ENCODE peak calls at places on chromosome 5, in ten cellular contexts. One of them, this sample, is unnamed.

GRCh38 chr5:178416919-178417318 is 173.3 kb downstream of the COL23A1 start:
- DNase-seq in PC-9: no peak
- DNase-seq in kidney epithelial cell: peak; percentile 25
- DNase-seq in NCI-H1417 treated with DMSO at 0.1 percent for 48 hours: no peak
- DNase-seq in activated naive CD4-positive, alpha-beta T cell: no peak
- DNase-seq in T-helper 2 cell: no peak
- DNase-seq in iris pigment epithelial cell: peak; percentile 27
- DNase-seq in kidney tubule cell: peak; percentile 76
- DNase-seq in naive B cell: no peak
- DNase-seq in NCI-H1694 treated with DMSO at 0.1 percent for 48 hours: no peak
- DNase-seq in this sample: no peak

GRCh38 chr5:140588311-140589070 is 23.9 kb downstream of the SLC35A4 start:
- DNase-seq in PC-9: no peak
- DNase-seq in kidney epithelial cell: no peak
- DNase-seq in NCI-H1417 treated with DMSO at 0.1 percent for 48 hours: no peak
- DNase-seq in activated naive CD4-positive, alpha-beta T cell: no peak
- DNase-seq in T-helper 2 cell: no peak
- DNase-seq in iris pigment epithelial cell: no peak
- DNase-seq in kidney tubule cell: no peak
- DNase-seq in naive B cell: no peak
- DNase-seq in NCI-H1694 treated with DMSO at 0.1 percent for 48 hours: no peak
- DNase-seq in this sample: no peak

GRCh38 chr5:143495124-143495523 is 91.6 kb upstream of the NR3C1 start:
- DNase-seq in PC-9: no peak
- DNase-seq in kidney epithelial cell: no peak
- DNase-seq in NCI-H1417 treated with DMSO at 0.1 percent for 48 hours: no peak
- DNase-seq in activated naive CD4-positive, alpha-beta T cell: no peak
- DNase-seq in T-helper 2 cell: no peak
- DNase-seq in iris pigment epithelial cell: peak; percentile 77
- DNase-seq in kidney tubule cell: no peak
- DNase-seq in naive B cell: no peak
- DNase-seq in NCI-H1694 treated with DMSO at 0.1 percent for 48 hours: no peak
- DNase-seq in this sample: no peak

GRCh38 chr5:107704686-107705389 is 34.1 kb upstream of the EFNA5 start:
- DNase-seq in PC-9: no peak
- DNase-seq in kidney epithelial cell: no peak
- DNase-seq in NCI-H1417 treated with DMSO at 0.1 percent for 48 hours: no peak
- DNase-seq in activated naive CD4-positive, alpha-beta T cell: no peak
- DNase-seq in T-helper 2 cell: no peak
- DNase-seq in iris pigment epithelial cell: peak; percentile 7
- DNase-seq in kidney tubule cell: no peak
- DNase-seq in naive B cell: no peak
- DNase-seq in NCI-H1694 treated with DMSO at 0.1 percent for 48 hours: no peak
- DNase-seq in this sample: no peak

GRCh38 chr5:76622973-76623596 is at the start of gene F2RL2:
- DNase-seq in PC-9: peak; percentile 32
- DNase-seq in kidney epithelial cell: peak; percentile 87
- DNase-seq in NCI-H1417 treated with DMSO at 0.1 percent for 48 hours: no peak
- DNase-seq in activated naive CD4-positive, alpha-beta T cell: no peak
- DNase-seq in T-helper 2 cell: no peak
- DNase-seq in iris pigment epithelial cell: peak; percentile 91
- DNase-seq in kidney tubule cell: peak; percentile 88
- DNase-seq in naive B cell: no peak
- DNase-seq in NCI-H1694 treated with DMSO at 0.1 percent for 48 hours: no peak
- DNase-seq in this sample: no peak

GRCh38 chr5:33115467-33115866 is 325.3 kb upstream of the TARS1 start:
- DNase-seq in PC-9: no peak
- DNase-seq in kidney epithelial cell: no peak
- DNase-seq in NCI-H1417 treated with DMSO at 0.1 percent for 48 hours: no peak
- DNase-seq in activated naive CD4-positive, alpha-beta T cell: no peak
- DNase-seq in T-helper 2 cell: no peak
- DNase-seq in iris pigment epithelial cell: no peak
- DNase-seq in kidney tubule cell: no peak
- DNase-seq in naive B cell: no peak
- DNase-seq in NCI-H1694 treated with DMSO at 0.1 percent for 48 hours: no peak
- DNase-seq in this sample: no peak

GRCh38 chr5:96049398-96050272 is 88.0 kb upstream of the ELL2 start:
- DNase-seq in PC-9: no peak
- DNase-seq in kidney epithelial cell: peak; percentile 71
- DNase-seq in NCI-H1417 treated with DMSO at 0.1 percent for 48 hours: no peak
- DNase-seq in activated naive CD4-positive, alpha-beta T cell: no peak
- DNase-seq in T-helper 2 cell: no peak
- DNase-seq in iris pigment epithelial cell: peak; percentile 75
- DNase-seq in kidney tubule cell: peak; percentile 89
- DNase-seq in naive B cell: no peak
- DNase-seq in NCI-H1694 treated with DMSO at 0.1 percent for 48 hours: no peak
- DNase-seq in this sample: no peak

GRCh38 chr5:172897691-172898512 is 61.3 kb upstream of the RPL26L1 start:
- DNase-seq in PC-9: no peak
- DNase-seq in kidney epithelial cell: peak; percentile 69
- DNase-seq in NCI-H1417 treated with DMSO at 0.1 percent for 48 hours: no peak
- DNase-seq in activated naive CD4-positive, alpha-beta T cell: no peak
- DNase-seq in T-helper 2 cell: no peak
- DNase-seq in iris pigment epithelial cell: peak; percentile 97
- DNase-seq in kidney tubule cell: peak; percentile 92
- DNase-seq in naive B cell: no peak
- DNase-seq in NCI-H1694 treated with DMSO at 0.1 percent for 48 hours: no peak
- DNase-seq in this sample: no peak

GRCh38 chr5:150781706-150782614 is 3.4 kb downstream of the SMIM3 start:
- DNase-seq in PC-9: no peak
- DNase-seq in kidney epithelial cell: no peak
- DNase-seq in NCI-H1417 treated with DMSO at 0.1 percent for 48 hours: no peak
- DNase-seq in activated naive CD4-positive, alpha-beta T cell: no peak
- DNase-seq in T-helper 2 cell: no peak
- DNase-seq in iris pigment epithelial cell: peak; percentile 98
- DNase-seq in kidney tubule cell: peak; percentile 39
- DNase-seq in naive B cell: no peak
- DNase-seq in NCI-H1694 treated with DMSO at 0.1 percent for 48 hours: no peak
- DNase-seq in this sample: no peak

GRCh38 chr5:25544652-25545249 is 900.0 kb upstream of the CDH10 start:
- DNase-seq in PC-9: peak; percentile 43
- DNase-seq in kidney epithelial cell: peak; percentile 4
- DNase-seq in NCI-H1417 treated with DMSO at 0.1 percent for 48 hours: no peak
- DNase-seq in activated naive CD4-positive, alpha-beta T cell: no peak
- DNase-seq in T-helper 2 cell: no peak
- DNase-seq in iris pigment epithelial cell: peak; percentile 6
- DNase-seq in kidney tubule cell: peak; percentile 40
- DNase-seq in naive B cell: no peak
- DNase-seq in NCI-H1694 treated with DMSO at 0.1 percent for 48 hours: peak; percentile 60
- DNase-seq in this sample: no peak

GRCh38 chr5:36606437-36607113 is at the start of gene SLC1A3:
- DNase-seq in PC-9: no peak
- DNase-seq in kidney epithelial cell: peak; percentile 41
- DNase-seq in NCI-H1417 treated with DMSO at 0.1 percent for 48 hours: no peak
- DNase-seq in activated naive CD4-positive, alpha-beta T cell: peak; percentile 1
- DNase-seq in T-helper 2 cell: no peak
- DNase-seq in iris pigment epithelial cell: peak; percentile 73
- DNase-seq in kidney tubule cell: peak; percentile 78
- DNase-seq in naive B cell: peak; percentile 13
- DNase-seq in NCI-H1694 treated with DMSO at 0.1 percent for 48 hours: peak; percentile 18
- DNase-seq in this sample: no peak

GRCh38 chr5:154369682-154370081 is 76.1 kb upstream of the SAP30L start:
- DNase-seq in PC-9: no peak
- DNase-seq in kidney epithelial cell: no peak
- DNase-seq in NCI-H1417 treated with DMSO at 0.1 percent for 48 hours: no peak
- DNase-seq in activated naive CD4-positive, alpha-beta T cell: no peak
- DNase-seq in T-helper 2 cell: no peak
- DNase-seq in iris pigment epithelial cell: peak; percentile 62
- DNase-seq in kidney tubule cell: no peak
- DNase-seq in naive B cell: no peak
- DNase-seq in NCI-H1694 treated with DMSO at 0.1 percent for 48 hours: no peak
- DNase-seq in this sample: no peak

GRCh38 chr5:52767217-52767743 is 20.4 kb upstream of the ITGA1 start:
- DNase-seq in PC-9: no peak
- DNase-seq in kidney epithelial cell: no peak
- DNase-seq in NCI-H1417 treated with DMSO at 0.1 percent for 48 hours: no peak
- DNase-seq in activated naive CD4-positive, alpha-beta T cell: no peak
- DNase-seq in T-helper 2 cell: no peak
- DNase-seq in iris pigment epithelial cell: no peak
- DNase-seq in kidney tubule cell: no peak
- DNase-seq in naive B cell: no peak
- DNase-seq in NCI-H1694 treated with DMSO at 0.1 percent for 48 hours: no peak
- DNase-seq in this sample: no peak

GRCh38 chr5:35856186-35857003 is at the start of gene IL7R:
- DNase-seq in PC-9: no peak
- DNase-seq in kidney epithelial cell: no peak
- DNase-seq in NCI-H1417 treated with DMSO at 0.1 percent for 48 hours: no peak
- DNase-seq in activated naive CD4-positive, alpha-beta T cell: no peak
- DNase-seq in T-helper 2 cell: peak; percentile 76
- DNase-seq in iris pigment epithelial cell: peak; percentile 75
- DNase-seq in kidney tubule cell: peak; percentile 59
- DNase-seq in naive B cell: peak; percentile 20
- DNase-seq in NCI-H1694 treated with DMSO at 0.1 percent for 48 hours: no peak
- DNase-seq in this sample: no peak

GRCh38 chr5:1886634-1887399 is 4.1 kb upstream of the IRX4 start:
- DNase-seq in PC-9: no peak
- DNase-seq in kidney epithelial cell: no peak
- DNase-seq in NCI-H1417 treated with DMSO at 0.1 percent for 48 hours: no peak
- DNase-seq in activated naive CD4-positive, alpha-beta T cell: no peak
- DNase-seq in T-helper 2 cell: no peak
- DNase-seq in iris pigment epithelial cell: no peak
- DNase-seq in kidney tubule cell: no peak
- DNase-seq in naive B cell: no peak
- DNase-seq in NCI-H1694 treated with DMSO at 0.1 percent for 48 hours: no peak
- DNase-seq in this sample: no peak

GRCh38 chr5:97629281-97629680 is 446.2 kb upstream of the RIOK2 start:
- DNase-seq in PC-9: no peak
- DNase-seq in kidney epithelial cell: no peak
- DNase-seq in NCI-H1417 treated with DMSO at 0.1 percent for 48 hours: no peak
- DNase-seq in activated naive CD4-positive, alpha-beta T cell: no peak
- DNase-seq in T-helper 2 cell: no peak
- DNase-seq in iris pigment epithelial cell: peak; percentile 66
- DNase-seq in kidney tubule cell: peak; percentile 19
- DNase-seq in naive B cell: no peak
- DNase-seq in NCI-H1694 treated with DMSO at 0.1 percent for 48 hours: no peak
- DNase-seq in this sample: no peak

GRCh38 chr5:14204785-14205321 is 61.7 kb downstream of the TRIO start:
- DNase-seq in PC-9: no peak
- DNase-seq in kidney epithelial cell: peak; percentile 89
- DNase-seq in NCI-H1417 treated with DMSO at 0.1 percent for 48 hours: no peak
- DNase-seq in activated naive CD4-positive, alpha-beta T cell: no peak
- DNase-seq in T-helper 2 cell: no peak
- DNase-seq in iris pigment epithelial cell: peak; percentile 94
- DNase-seq in kidney tubule cell: peak; percentile 91
- DNase-seq in naive B cell: no peak
- DNase-seq in NCI-H1694 treated with DMSO at 0.1 percent for 48 hours: no peak
- DNase-seq in this sample: no peak

GRCh38 chr5:91281409-91281808 is 101.7 kb downstream of the ARRDC3 start:
- DNase-seq in PC-9: no peak
- DNase-seq in kidney epithelial cell: peak; percentile 93
- DNase-seq in NCI-H1417 treated with DMSO at 0.1 percent for 48 hours: no peak
- DNase-seq in activated naive CD4-positive, alpha-beta T cell: no peak
- DNase-seq in T-helper 2 cell: no peak
- DNase-seq in iris pigment epithelial cell: peak; percentile 88
- DNase-seq in kidney tubule cell: peak; percentile 96
- DNase-seq in naive B cell: no peak
- DNase-seq in NCI-H1694 treated with DMSO at 0.1 percent for 48 hours: no peak
- DNase-seq in this sample: no peak

GRCh38 chr5:123094227-123094918 is 5.3 kb downstream of the PRDM6 start:
- DNase-seq in PC-9: no peak
- DNase-seq in kidney epithelial cell: no peak
- DNase-seq in NCI-H1417 treated with DMSO at 0.1 percent for 48 hours: no peak
- DNase-seq in activated naive CD4-positive, alpha-beta T cell: no peak
- DNase-seq in T-helper 2 cell: no peak
- DNase-seq in iris pigment epithelial cell: no peak
- DNase-seq in kidney tubule cell: no peak
- DNase-seq in naive B cell: no peak
- DNase-seq in NCI-H1694 treated with DMSO at 0.1 percent for 48 hours: no peak
- DNase-seq in this sample: no peak

GRCh38 chr5:16812911-16813310 is 123.2 kb downstream of the MYO10 start:
- DNase-seq in PC-9: peak; percentile 82
- DNase-seq in kidney epithelial cell: no peak
- DNase-seq in NCI-H1417 treated with DMSO at 0.1 percent for 48 hours: no peak
- DNase-seq in activated naive CD4-positive, alpha-beta T cell: no peak
- DNase-seq in T-helper 2 cell: no peak
- DNase-seq in iris pigment epithelial cell: peak; percentile 53
- DNase-seq in kidney tubule cell: peak; percentile 88
- DNase-seq in naive B cell: no peak
- DNase-seq in NCI-H1694 treated with DMSO at 0.1 percent for 48 hours: no peak
- DNase-seq in this sample: no peak

GRCh38 chr5:98454407-98454806 is 319.1 kb upstream of the RGMB start:
- DNase-seq in PC-9: no peak
- DNase-seq in kidney epithelial cell: no peak
- DNase-seq in NCI-H1417 treated with DMSO at 0.1 percent for 48 hours: no peak
- DNase-seq in activated naive CD4-positive, alpha-beta T cell: no peak
- DNase-seq in T-helper 2 cell: no peak
- DNase-seq in iris pigment epithelial cell: peak; percentile 79
- DNase-seq in kidney tubule cell: no peak
- DNase-seq in naive B cell: no peak
- DNase-seq in NCI-H1694 treated with DMSO at 0.1 percent for 48 hours: no peak
- DNase-seq in this sample: no peak

GRCh38 chr5:29805804-29806203 is 1387.7 kb upstream of the CDH6 start:
- DNase-seq in PC-9: no peak
- DNase-seq in kidney epithelial cell: no peak
- DNase-seq in NCI-H1417 treated with DMSO at 0.1 percent for 48 hours: no peak
- DNase-seq in activated naive CD4-positive, alpha-beta T cell: no peak
- DNase-seq in T-helper 2 cell: no peak
- DNase-seq in iris pigment epithelial cell: no peak
- DNase-seq in kidney tubule cell: no peak
- DNase-seq in naive B cell: no peak
- DNase-seq in NCI-H1694 treated with DMSO at 0.1 percent for 48 hours: no peak
- DNase-seq in this sample: no peak

GRCh38 chr5:160198148-160198545 is 31.2 kb upstream of the FABP6 start:
- DNase-seq in PC-9: no peak
- DNase-seq in kidney epithelial cell: no peak
- DNase-seq in NCI-H1417 treated with DMSO at 0.1 percent for 48 hours: no peak
- DNase-seq in activated naive CD4-positive, alpha-beta T cell: no peak
- DNase-seq in T-helper 2 cell: no peak
- DNase-seq in iris pigment epithelial cell: no peak
- DNase-seq in kidney tubule cell: no peak
- DNase-seq in naive B cell: no peak
- DNase-seq in NCI-H1694 treated with DMSO at 0.1 percent for 48 hours: no peak
- DNase-seq in this sample: no peak

GRCh38 chr5:154520861-154521453 is 42.9 kb upstream of the HAND1 start:
- DNase-seq in PC-9: peak; percentile 65
- DNase-seq in kidney epithelial cell: no peak
- DNase-seq in NCI-H1417 treated with DMSO at 0.1 percent for 48 hours: no peak
- DNase-seq in activated naive CD4-positive, alpha-beta T cell: no peak
- DNase-seq in T-helper 2 cell: no peak
- DNase-seq in iris pigment epithelial cell: peak; percentile 10
- DNase-seq in kidney tubule cell: peak; percentile 31
- DNase-seq in naive B cell: no peak
- DNase-seq in NCI-H1694 treated with DMSO at 0.1 percent for 48 hours: peak; percentile 12
- DNase-seq in this sample: no peak

GRCh38 chr5:217860-218456 is at the start of the genes CCDC127 and SDHA:
- DNase-seq in PC-9: peak; percentile 100
- DNase-seq in kidney epithelial cell: peak; percentile 42
- DNase-seq in NCI-H1417 treated with DMSO at 0.1 percent for 48 hours: peak; percentile 94
- DNase-seq in activated naive CD4-positive, alpha-beta T cell: peak; percentile 98
- DNase-seq in T-helper 2 cell: peak; percentile 98
- DNase-seq in iris pigment epithelial cell: peak; percentile 81
- DNase-seq in kidney tubule cell: peak; percentile 92
- DNase-seq in naive B cell: peak; percentile 100
- DNase-seq in NCI-H1694 treated with DMSO at 0.1 percent for 48 hours: peak; percentile 94
- DNase-seq in this sample: peak; percentile 98

GRCh38 chr5:5271606-5272321 is 131.6 kb downstream of the ADAMTS16 start:
- DNase-seq in PC-9: peak; percentile 74
- DNase-seq in kidney epithelial cell: peak; percentile 35
- DNase-seq in NCI-H1417 treated with DMSO at 0.1 percent for 48 hours: no peak
- DNase-seq in activated naive CD4-positive, alpha-beta T cell: no peak
- DNase-seq in T-helper 2 cell: no peak
- DNase-seq in iris pigment epithelial cell: peak; percentile 15
- DNase-seq in kidney tubule cell: peak; percentile 14
- DNase-seq in naive B cell: no peak
- DNase-seq in NCI-H1694 treated with DMSO at 0.1 percent for 48 hours: no peak
- DNase-seq in this sample: no peak

GRCh38 chr5:170286532-170286931 is 11.0 kb downstream of the LCP2 start:
- DNase-seq in PC-9: no peak
- DNase-seq in kidney epithelial cell: no peak
- DNase-seq in NCI-H1417 treated with DMSO at 0.1 percent for 48 hours: no peak
- DNase-seq in activated naive CD4-positive, alpha-beta T cell: no peak
- DNase-seq in T-helper 2 cell: no peak
- DNase-seq in iris pigment epithelial cell: no peak
- DNase-seq in kidney tubule cell: no peak
- DNase-seq in naive B cell: no peak
- DNase-seq in NCI-H1694 treated with DMSO at 0.1 percent for 48 hours: no peak
- DNase-seq in this sample: no peak

GRCh38 chr5:4156889-4157288 is 561.3 kb downstream of the IRX1 start:
- DNase-seq in PC-9: no peak
- DNase-seq in kidney epithelial cell: no peak
- DNase-seq in NCI-H1417 treated with DMSO at 0.1 percent for 48 hours: no peak
- DNase-seq in activated naive CD4-positive, alpha-beta T cell: no peak
- DNase-seq in T-helper 2 cell: no peak
- DNase-seq in iris pigment epithelial cell: no peak
- DNase-seq in kidney tubule cell: no peak
- DNase-seq in naive B cell: no peak
- DNase-seq in NCI-H1694 treated with DMSO at 0.1 percent for 48 hours: no peak
- DNase-seq in this sample: no peak